ENCODE peak calls at places on chromosome 21, in seven cellular contexts. One of them, this sample, is unnamed.

GRCh38 chr21:44425895-44426662 is 29.2 kb upstream of the LRRC3 start:
- DNase-seq in activated T-helper 1 cell treated with anti-CD3 and anti-CD28 coated beads, Interleukin-12 subunit alpha, Interleukin-12 subunit beta, Interleukin-2, Interleukin-4 antibody, amounts not matched to agents 30 ng/mL and 10 ng/mL and 1 ng/mL, durations not matched to agents 14 hours and 24 hours and 36 hours: no peak
- DNase-seq in C1 segment of cervical spinal cord: no peak
- DNase-seq in pancreas: peak; percentile 10
- DNase-seq in H54: no peak
- DNase-seq in NCI-H1694 treated with DMSO at 0.1 percent for 48 hours: no peak
- DNase-seq in spleen: peak; percentile 41
- DNase-seq in this sample: no peak

GRCh38 chr21:46184625-46185555 is 631 bp upstream of the SPATC1L start:
- DNase-seq in spleen: peak; percentile 94
- DNase-seq in pancreas: peak; percentile 77
- DNase-seq in H54: peak; percentile 63
- DNase-seq in C1 segment of cervical spinal cord: peak; percentile 75
- DNase-seq in NCI-H1694 treated with DMSO at 0.1 percent for 48 hours: peak; percentile 73
- DNase-seq in activated T-helper 1 cell treated with anti-CD3 and anti-CD28 coated beads, Interleukin-12 subunit alpha, Interleukin-12 subunit beta, Interleukin-2, Interleukin-4 antibody, amounts not matched to agents 30 ng/mL and 10 ng/mL and 1 ng/mL, durations not matched to agents 14 hours and 24 hours and 36 hours: peak; percentile 72
- DNase-seq in this sample: peak; percentile 76

GRCh38 chr21:18041012-18041411 is 203.6 kb upstream of the CHODL start:
- DNase-seq in activated T-helper 1 cell treated with anti-CD3 and anti-CD28 coated beads, Interleukin-12 subunit alpha, Interleukin-12 subunit beta, Interleukin-2, Interleukin-4 antibody, amounts not matched to agents 30 ng/mL and 10 ng/mL and 1 ng/mL, durations not matched to agents 14 hours and 24 hours and 36 hours: no peak
- DNase-seq in spleen: no peak
- DNase-seq in pancreas: no peak
- DNase-seq in H54: no peak
- DNase-seq in NCI-H1694 treated with DMSO at 0.1 percent for 48 hours: peak; percentile 76
- DNase-seq in C1 segment of cervical spinal cord: no peak
- DNase-seq in this sample: peak; percentile 31

GRCh38 chr21:42026072-42026415 is 15.9 kb upstream of the ZBTB21 start:
- DNase-seq in spleen: no peak
- DNase-seq in H54: no peak
- DNase-seq in activated T-helper 1 cell treated with anti-CD3 and anti-CD28 coated beads, Interleukin-12 subunit alpha, Interleukin-12 subunit beta, Interleukin-2, Interleukin-4 antibody, amounts not matched to agents 30 ng/mL and 10 ng/mL and 1 ng/mL, durations not matched to agents 14 hours and 24 hours and 36 hours: no peak
- DNase-seq in pancreas: no peak
- DNase-seq in NCI-H1694 treated with DMSO at 0.1 percent for 48 hours: no peak
- DNase-seq in C1 segment of cervical spinal cord: no peak
- DNase-seq in this sample: no peak

GRCh38 chr21:37766104-37766503 is 150.2 kb downstream of the KCNJ6 start:
- DNase-seq in pancreas: no peak
- DNase-seq in NCI-H1694 treated with DMSO at 0.1 percent for 48 hours: no peak
- DNase-seq in H54: no peak
- DNase-seq in activated T-helper 1 cell treated with anti-CD3 and anti-CD28 coated beads, Interleukin-12 subunit alpha, Interleukin-12 subunit beta, Interleukin-2, Interleukin-4 antibody, amounts not matched to agents 30 ng/mL and 10 ng/mL and 1 ng/mL, durations not matched to agents 14 hours and 24 hours and 36 hours: no peak
- DNase-seq in spleen: no peak
- DNase-seq in C1 segment of cervical spinal cord: no peak
- DNase-seq in this sample: no peak

GRCh38 chr21:38170283-38170682 is 86.5 kb upstream of the KCNJ15 start:
- DNase-seq in pancreas: no peak
- DNase-seq in NCI-H1694 treated with DMSO at 0.1 percent for 48 hours: no peak
- DNase-seq in C1 segment of cervical spinal cord: no peak
- DNase-seq in H54: no peak
- DNase-seq in spleen: no peak
- DNase-seq in activated T-helper 1 cell treated with anti-CD3 and anti-CD28 coated beads, Interleukin-12 subunit alpha, Interleukin-12 subunit beta, Interleukin-2, Interleukin-4 antibody, amounts not matched to agents 30 ng/mL and 10 ng/mL and 1 ng/mL, durations not matched to agents 14 hours and 24 hours and 36 hours: no peak
- DNase-seq in this sample: no peak

GRCh38 chr21:25999935-26000582 is 170.5 kb downstream of the APP start:
- DNase-seq in NCI-H1694 treated with DMSO at 0.1 percent for 48 hours: no peak
- DNase-seq in H54: no peak
- DNase-seq in pancreas: no peak
- DNase-seq in activated T-helper 1 cell treated with anti-CD3 and anti-CD28 coated beads, Interleukin-12 subunit alpha, Interleukin-12 subunit beta, Interleukin-2, Interleukin-4 antibody, amounts not matched to agents 30 ng/mL and 10 ng/mL and 1 ng/mL, durations not matched to agents 14 hours and 24 hours and 36 hours: peak; percentile 11
- DNase-seq in spleen: peak; percentile 84
- DNase-seq in C1 segment of cervical spinal cord: no peak
- DNase-seq in this sample: no peak

GRCh38 chr21:41119901-41120300 is 48.1 kb upstream of the BACE2 start:
- DNase-seq in pancreas: no peak
- DNase-seq in H54: no peak
- DNase-seq in activated T-helper 1 cell treated with anti-CD3 and anti-CD28 coated beads, Interleukin-12 subunit alpha, Interleukin-12 subunit beta, Interleukin-2, Interleukin-4 antibody, amounts not matched to agents 30 ng/mL and 10 ng/mL and 1 ng/mL, durations not matched to agents 14 hours and 24 hours and 36 hours: no peak
- DNase-seq in NCI-H1694 treated with DMSO at 0.1 percent for 48 hours: no peak
- DNase-seq in spleen: no peak
- DNase-seq in C1 segment of cervical spinal cord: no peak
- DNase-seq in this sample: no peak

GRCh38 chr21:37220433-37220980 is 46.6 kb downstream of the VPS26C start:
- DNase-seq in pancreas: no peak
- DNase-seq in spleen: no peak
- DNase-seq in activated T-helper 1 cell treated with anti-CD3 and anti-CD28 coated beads, Interleukin-12 subunit alpha, Interleukin-12 subunit beta, Interleukin-2, Interleukin-4 antibody, amounts not matched to agents 30 ng/mL and 10 ng/mL and 1 ng/mL, durations not matched to agents 14 hours and 24 hours and 36 hours: peak; percentile 36
- DNase-seq in C1 segment of cervical spinal cord: peak; percentile 52
- DNase-seq in H54: peak; percentile 50
- DNase-seq in NCI-H1694 treated with DMSO at 0.1 percent for 48 hours: peak; percentile 39
- DNase-seq in this sample: peak; percentile 51

GRCh38 chr21:34115160-34115559 is 41.8 kb downstream of the MRPS6 start:
- DNase-seq in pancreas: no peak
- DNase-seq in C1 segment of cervical spinal cord: no peak
- DNase-seq in NCI-H1694 treated with DMSO at 0.1 percent for 48 hours: no peak
- DNase-seq in spleen: no peak
- DNase-seq in activated T-helper 1 cell treated with anti-CD3 and anti-CD28 coated beads, Interleukin-12 subunit alpha, Interleukin-12 subunit beta, Interleukin-2, Interleukin-4 antibody, amounts not matched to agents 30 ng/mL and 10 ng/mL and 1 ng/mL, durations not matched to agents 14 hours and 24 hours and 36 hours: no peak
- DNase-seq in H54: no peak
- DNase-seq in this sample: no peak

GRCh38 chr21:45747802-45748445 is 104.4 kb downstream of the PCBP3 start:
- DNase-seq in pancreas: no peak
- DNase-seq in activated T-helper 1 cell treated with anti-CD3 and anti-CD28 coated beads, Interleukin-12 subunit alpha, Interleukin-12 subunit beta, Interleukin-2, Interleukin-4 antibody, amounts not matched to agents 30 ng/mL and 10 ng/mL and 1 ng/mL, durations not matched to agents 14 hours and 24 hours and 36 hours: no peak
- DNase-seq in C1 segment of cervical spinal cord: no peak
- DNase-seq in H54: peak; percentile 91
- DNase-seq in spleen: no peak
- DNase-seq in NCI-H1694 treated with DMSO at 0.1 percent for 48 hours: peak; percentile 5
- DNase-seq in this sample: no peak

GRCh38 chr21:18951291-18952038 is 547.9 kb upstream of the TMPRSS15 start:
- DNase-seq in H54: peak; percentile 15
- DNase-seq in C1 segment of cervical spinal cord: no peak
- DNase-seq in activated T-helper 1 cell treated with anti-CD3 and anti-CD28 coated beads, Interleukin-12 subunit alpha, Interleukin-12 subunit beta, Interleukin-2, Interleukin-4 antibody, amounts not matched to agents 30 ng/mL and 10 ng/mL and 1 ng/mL, durations not matched to agents 14 hours and 24 hours and 36 hours: no peak
- DNase-seq in NCI-H1694 treated with DMSO at 0.1 percent for 48 hours: peak; percentile 51
- DNase-seq in pancreas: no peak
- DNase-seq in spleen: no peak
- DNase-seq in this sample: peak; percentile 39

GRCh38 chr21:45556645-45557601 is 14.7 kb upstream of the SLC19A1 start:
- DNase-seq in NCI-H1694 treated with DMSO at 0.1 percent for 48 hours: no peak
- DNase-seq in C1 segment of cervical spinal cord: no peak
- DNase-seq in spleen: peak; percentile 84
- DNase-seq in activated T-helper 1 cell treated with anti-CD3 and anti-CD28 coated beads, Interleukin-12 subunit alpha, Interleukin-12 subunit beta, Interleukin-2, Interleukin-4 antibody, amounts not matched to agents 30 ng/mL and 10 ng/mL and 1 ng/mL, durations not matched to agents 14 hours and 24 hours and 36 hours: no peak
- DNase-seq in pancreas: no peak
- DNase-seq in H54: no peak
- DNase-seq in this sample: no peak

GRCh38 chr21:16422702-16423101 is 692.9 kb downstream of the USP25 start:
- DNase-seq in H54: no peak
- DNase-seq in pancreas: no peak
- DNase-seq in spleen: no peak
- DNase-seq in C1 segment of cervical spinal cord: no peak
- DNase-seq in NCI-H1694 treated with DMSO at 0.1 percent for 48 hours: no peak
- DNase-seq in activated T-helper 1 cell treated with anti-CD3 and anti-CD28 coated beads, Interleukin-12 subunit alpha, Interleukin-12 subunit beta, Interleukin-2, Interleukin-4 antibody, amounts not matched to agents 30 ng/mL and 10 ng/mL and 1 ng/mL, durations not matched to agents 14 hours and 24 hours and 36 hours: no peak
- DNase-seq in this sample: no peak

GRCh38 chr21:17554619-17555472 is 42.0 kb downstream of the CXADR start:
- DNase-seq in pancreas: no peak
- DNase-seq in C1 segment of cervical spinal cord: peak; percentile 19
- DNase-seq in H54: no peak
- DNase-seq in NCI-H1694 treated with DMSO at 0.1 percent for 48 hours: no peak
- DNase-seq in activated T-helper 1 cell treated with anti-CD3 and anti-CD28 coated beads, Interleukin-12 subunit alpha, Interleukin-12 subunit beta, Interleukin-2, Interleukin-4 antibody, amounts not matched to agents 30 ng/mL and 10 ng/mL and 1 ng/mL, durations not matched to agents 14 hours and 24 hours and 36 hours: no peak
- DNase-seq in spleen: no peak
- DNase-seq in this sample: no peak

GRCh38 chr21:46031484-46031883 is 49.9 kb downstream of the COL6A1 start:
- DNase-seq in activated T-helper 1 cell treated with anti-CD3 and anti-CD28 coated beads, Interleukin-12 subunit alpha, Interleukin-12 subunit beta, Interleukin-2, Interleukin-4 antibody, amounts not matched to agents 30 ng/mL and 10 ng/mL and 1 ng/mL, durations not matched to agents 14 hours and 24 hours and 36 hours: no peak
- DNase-seq in pancreas: no peak
- DNase-seq in C1 segment of cervical spinal cord: no peak
- DNase-seq in spleen: no peak
- DNase-seq in H54: no peak
- DNase-seq in NCI-H1694 treated with DMSO at 0.1 percent for 48 hours: no peak
- DNase-seq in this sample: no peak

GRCh38 chr21:45253180-45253579 is 34.5 kb downstream of the POFUT2 start:
- DNase-seq in NCI-H1694 treated with DMSO at 0.1 percent for 48 hours: no peak
- DNase-seq in C1 segment of cervical spinal cord: no peak
- DNase-seq in H54: peak; percentile 96
- DNase-seq in spleen: peak; percentile 41
- DNase-seq in activated T-helper 1 cell treated with anti-CD3 and anti-CD28 coated beads, Interleukin-12 subunit alpha, Interleukin-12 subunit beta, Interleukin-2, Interleukin-4 antibody, amounts not matched to agents 30 ng/mL and 10 ng/mL and 1 ng/mL, durations not matched to agents 14 hours and 24 hours and 36 hours: no peak
- DNase-seq in pancreas: no peak
- DNase-seq in this sample: no peak

GRCh38 chr21:16305686-16306085 is 575.9 kb downstream of the USP25 start:
- DNase-seq in C1 segment of cervical spinal cord: no peak
- DNase-seq in NCI-H1694 treated with DMSO at 0.1 percent for 48 hours: no peak
- DNase-seq in activated T-helper 1 cell treated with anti-CD3 and anti-CD28 coated beads, Interleukin-12 subunit alpha, Interleukin-12 subunit beta, Interleukin-2, Interleukin-4 antibody, amounts not matched to agents 30 ng/mL and 10 ng/mL and 1 ng/mL, durations not matched to agents 14 hours and 24 hours and 36 hours: no peak
- DNase-seq in spleen: no peak
- DNase-seq in H54: no peak
- DNase-seq in pancreas: no peak
- DNase-seq in this sample: no peak

GRCh38 chr21:44370771-44371410 is 17.5 kb downstream of the TRPM2 start:
- DNase-seq in spleen: peak; percentile 75
- DNase-seq in H54: no peak
- DNase-seq in pancreas: no peak
- DNase-seq in NCI-H1694 treated with DMSO at 0.1 percent for 48 hours: no peak
- DNase-seq in C1 segment of cervical spinal cord: no peak
- DNase-seq in activated T-helper 1 cell treated with anti-CD3 and anti-CD28 coated beads, Interleukin-12 subunit alpha, Interleukin-12 subunit beta, Interleukin-2, Interleukin-4 antibody, amounts not matched to agents 30 ng/mL and 10 ng/mL and 1 ng/mL, durations not matched to agents 14 hours and 24 hours and 36 hours: no peak
- DNase-seq in this sample: no peak